ENCODE peak calls at places on chromosomes 6 and 20, in nine cellular contexts. Z, Q, E, D, V, H, I, A and Y are unnamed samples.

GRCh38 chr6:122082370-122082769 is 317.1 kb upstream of the HSF2 start:
- DNase-seq in D (no peak), V (no peak), E (no peak), H (no peak), A (no peak), Z (no peak), Q (no peak), I (no peak), Y (no peak)

GRCh38 chr20:60934724-60935123 is 317.3 kb upstream of the CDH4 start:
- DNase-seq in I (no peak), E (no peak), Z (no peak), V (no peak), A (no peak), Q (no peak), D (no peak), H (no peak), Y (no peak)

GRCh38 chr6:131602913-131603312 is 25.1 kb downstream of the MED23 start:
- DNase-seq in D (no peak), E (no peak), Q (no peak), Z (no peak), H (no peak), I (no peak), V (no peak), A (no peak), Y (no peak)

GRCh38 chr6:144150673-144151009 is 324 bp downstream of the STX11 start:
- DNase-seq in D (peak), V (no peak), I (peak), Q (peak), A (peak), E (no peak), H (peak), Z (no peak), Y (no peak)

GRCh38 chr6:8731874-8732273 is 296.5 kb upstream of the SLC35B3 start:
- DNase-seq in Q (no peak), I (no peak), E (no peak), A (no peak), H (no peak), D (no peak), Z (no peak), V (no peak), Y (no peak)

GRCh38 chr6:154478021-154478651 is 32.3 kb downstream of the CNKSR3 start:
- DNase-seq in H (peak), Q (no peak), Z (no peak), E (no peak), A (no peak), V (no peak), D (no peak), I (no peak), Y (no peak)

GRCh38 chr6:13702809-13703302 is 8.8 kb downstream of the RANBP9 start:
- DNase-seq in I (no peak), Z (no peak), V (no peak), A (no peak), D (no peak), Q (no peak), E (no peak), H (no peak), Y (no peak)

GRCh38 chr6:10463040-10463439 is 48.2 kb upstream of the TFAP2A start:
- DNase-seq in H (no peak), D (no peak), Z (no peak), Q (no peak), A (no peak), E (no peak), I (no peak), V (no peak), Y (no peak)

GRCh38 chr6:10412165-10412947 is 2.5 kb downstream of the TFAP2A start:
- DNase-seq in I (peak), A (no peak), V (no peak), Z (peak), D (no peak), Q (no peak), E (no peak), H (no peak), Y (no peak)

GRCh38 chr20:37223053-37223452 is 38.6 kb downstream of the GHRH start:
- DNase-seq in A (no peak), I (no peak), Z (no peak), V (no peak), E (no peak), D (no peak), Q (no peak), H (no peak), Y (no peak)

GRCh38 chr20:55415567-55416142 is 589.7 kb downstream of the CBLN4 start:
- DNase-seq in D (no peak), A (no peak), Z (no peak), Q (no peak), I (peak), E (no peak), V (no peak), H (no peak), Y (no peak)

GRCh38 chr6:86756623-86757246 is 180.6 kb upstream of the HTR1E start:
- DNase-seq in V (no peak), I (peak), D (no peak), A (no peak), Q (no peak), E (no peak), Z (no peak), H (no peak), Y (no peak)

GRCh38 chr20:37407117-37407566 is 61.2 kb downstream of the SRC start:
- DNase-seq in Z (no peak), H (no peak), D (no peak), I (no peak), Q (no peak), V (no peak), E (no peak), A (no peak), Y (no peak)

GRCh38 chr20:6588296-6588695 is 179.2 kb upstream of the BMP2 start:
- DNase-seq in E (no peak), D (no peak), V (peak), H (peak), Q (no peak), I (no peak), Z (no peak), A (no peak), Y (no peak)

GRCh38 chr6:138231399-138231886 is 13.2 kb upstream of the PBOV1 start:
- DNase-seq in Z (no peak), Q (no peak), V (no peak), E (no peak), I (no peak), D (no peak), A (no peak), H (no peak), Y (no peak)

GRCh38 chr6:62119401-62119800 is 166.6 kb downstream of the KHDRBS2 start:
- DNase-seq in V (no peak), D (no peak), I (no peak), Z (no peak), E (no peak), Q (no peak), H (no peak), A (no peak), Y (no peak)

GRCh38 chr6:150290429-150290828 is 78.4 kb upstream of the IYD start:
- DNase-seq in H (no peak), V (no peak), Q (no peak), I (no peak), E (no peak), D (no peak), Z (no peak), A (no peak), Y (no peak)

GRCh38 chr6:161443868-161444267 is 170.0 kb upstream of the AGPAT4 start:
- DNase-seq in Z (no peak), Q (no peak), E (no peak), V (no peak), I (peak), H (peak), D (no peak), A (peak), Y (no peak)
- H3K27ac ChIP-seq in Z (no peak), Q (no peak), E (no peak), V (no peak), I (no peak), H (no peak), D (no peak), A (no peak), Y (peak)

GRCh38 chr6:149170564-149171452 is 146.7 kb upstream of the TAB2 start:
- DNase-seq in E (no peak), V (peak), Z (no peak), Q (no peak), A (no peak), D (no peak), H (no peak), I (no peak), Y (no peak)
- H3K4me3 ChIP-seq in E (no peak), V (no peak), Z (no peak), Q (no peak), A (no peak), D (no peak), H (no peak), I (no peak), Y (no peak)

DNA sequence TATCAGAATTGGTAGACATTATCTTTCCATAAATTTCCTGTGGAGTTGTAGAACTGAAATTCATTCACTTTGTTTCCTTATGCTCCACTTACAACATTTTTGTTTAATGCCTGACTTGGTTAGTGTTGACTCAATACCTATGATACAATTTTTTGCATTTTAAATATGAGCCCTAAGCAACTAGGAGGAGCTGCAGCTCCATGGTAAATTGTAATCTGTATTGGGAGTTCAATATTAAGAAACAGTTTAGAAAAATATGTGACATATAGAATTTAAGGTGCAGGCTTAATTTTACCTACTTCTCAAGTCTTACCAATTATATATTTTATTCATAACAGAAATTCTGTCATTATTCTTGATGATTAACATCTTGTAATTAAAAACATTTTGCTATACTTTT is 868.3 kb downstream of the EYS start:
- DNase-seq in Q (no peak), Z (no peak), E (no peak), H (no peak), D (no peak), V (no peak), A (no peak), I (no peak), Y (no peak)
- TF ChIP-seq CTCF in Q (no peak), Z (no peak), E (no peak), H (no peak), D (no peak), V (no peak), A (no peak), I (no peak), Y (no peak)

GRCh38 chr6:63353282-63353630 is 33.5 kb upstream of the LGSN start:
- DNase-seq in Z (no peak), A (no peak), Q (no peak), I (no peak), D (no peak), E (no peak), V (no peak), H (no peak), Y (no peak)

GRCh38 chr6:63351995-63352586 is 32.3 kb upstream of the LGSN start:
- DNase-seq in A (no peak), V (no peak), Z (no peak), E (no peak), H (no peak), D (no peak), I (peak), Q (peak), Y (no peak)

GRCh38 chr6:63352587-63353281 is 33.0 kb upstream of the LGSN start:
- DNase-seq in Q (peak), E (no peak), V (peak), A (no peak), Z (no peak), D (no peak), H (peak), I (peak), Y (peak)

GRCh38 chr6:63355632-63356031 is 35.8 kb upstream of the LGSN start:
- DNase-seq in H (no peak), V (no peak), A (no peak), E (no peak), Q (no peak), D (no peak), I (no peak), Z (no peak), Y (no peak)
- H3K27ac ChIP-seq in H (no peak), V (no peak), A (no peak), E (no peak), Q (no peak), D (no peak), I (no peak), Z (no peak), Y (no peak)

GRCh38 chr6:48110436-48111142 is 408 bp downstream of the PTCHD4 start:
- DNase-seq in V (no peak), A (no peak), D (no peak), H (no peak), Z (no peak), I (no peak), Q (no peak), E (no peak), Y (no peak)

GRCh38 chr6:48109902-48110301 is 1.1 kb downstream of the PTCHD4 start:
- DNase-seq in A (no peak), I (no peak), V (no peak), D (no peak), E (no peak), Z (no peak), H (no peak), Q (no peak), Y (no peak)

GRCh38 chr6:48113130-48113529 is 2.1 kb upstream of the PTCHD4 start:
- DNase-seq in H (no peak), I (no peak), V (no peak), D (no peak), A (no peak), Z (no peak), Q (no peak), E (no peak), Y (no peak)

GRCh38 chr6:48111575-48111974 is 578 bp upstream of the PTCHD4 start:
- DNase-seq in V (no peak), I (peak), Z (no peak), H (no peak), D (no peak), Q (no peak), A (no peak), E (no peak), Y (no peak)

DNA sequence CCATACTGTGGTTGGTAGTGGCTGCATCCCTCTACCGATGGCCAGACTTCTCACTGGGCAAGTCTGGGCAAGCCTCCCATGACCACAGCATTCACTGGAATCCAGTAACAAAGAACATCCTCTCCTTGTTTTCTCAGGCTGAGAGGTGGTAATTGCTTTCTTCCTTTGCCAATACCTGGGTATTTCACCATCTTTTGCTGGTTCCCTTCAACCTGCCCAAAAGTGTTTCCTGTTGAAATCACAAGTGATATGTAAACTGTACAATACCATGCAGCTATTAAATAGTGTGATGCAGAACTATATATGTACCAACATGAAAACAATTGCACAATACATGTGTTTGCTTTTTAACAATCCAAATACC is at the start of gene PTCHD4:
- DNase-seq in E (no peak), V (no peak), D (no peak), Q (peak), Z (no peak), A (peak), I (peak), H (no peak), Y (no peak)
- H3K4me3 ChIP-seq in E (peak), V (no peak), D (no peak), Q (peak), Z (peak), A (peak), I (peak), H (no peak), Y (peak)

GRCh38 chr20:23475395-23475794 is 15.5 kb upstream of the CST8 start:
- DNase-seq in Q (no peak), I (no peak), E (no peak), D (no peak), A (no peak), Z (no peak), H (no peak), V (no peak), Y (no peak)

GRCh38 chr20:23482138-23482537 is 8.8 kb upstream of the CST8 start:
- DNase-seq in I (no peak), E (no peak), Q (no peak), A (no peak), D (no peak), Z (no peak), H (no peak), V (no peak), Y (no peak)

GRCh38 chr20:23476015-23476754 is 14.7 kb upstream of the CST8 start:
- DNase-seq in I (no peak), Q (no peak), Z (no peak), A (no peak), V (no peak), H (no peak), D (no peak), E (no peak), Y (no peak)

GRCh38 chr20:23479043-23479442 is 11.9 kb upstream of the CST8 start:
- DNase-seq in D (no peak), I (no peak), Q (no peak), H (no peak), E (no peak), V (no peak), A (no peak), Z (no peak), Y (no peak)

DNA sequence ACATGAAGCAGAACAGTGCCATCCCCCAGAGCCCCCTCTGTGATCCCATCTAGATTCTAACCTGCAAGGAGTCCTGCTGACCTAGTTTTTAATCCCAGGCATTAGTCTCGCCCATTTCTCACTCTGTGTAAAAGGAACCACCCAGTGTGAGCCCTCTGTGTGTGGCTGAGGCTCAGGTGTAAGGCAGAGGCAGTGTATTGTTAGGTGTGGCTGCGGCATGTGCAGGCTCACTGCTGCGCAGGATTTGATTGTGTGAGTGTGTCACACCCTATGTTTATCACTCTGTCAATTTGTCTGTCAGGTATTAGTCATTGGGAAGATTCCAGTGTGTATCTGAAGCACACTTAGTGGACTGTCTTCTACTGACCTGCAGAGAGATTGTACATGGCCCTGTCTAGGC is 13.7 kb upstream of the CST8 start:
- DNase-seq in E (no peak), Z (no peak), H (no peak), Q (no peak), V (no peak), A (no peak), I (no peak), D (no peak), Y (no peak)
- TF ChIP-seq CTCF in E (no peak), Z (no peak), H (no peak), Q (no peak), V (no peak), A (no peak), I (no peak), D (no peak), Y (no peak)

GRCh38 chr20:57442888-57443239 is 51.7 kb downstream of the RBM38 start:
- DNase-seq in I (no peak), A (no peak), E (no peak), Z (no peak), D (no peak), Q (no peak), V (no peak), H (no peak), Y (no peak)

GRCh38 chr20:57444394-57445048 is 53.3 kb downstream of the RBM38 start:
- DNase-seq in E (no peak), H (no peak), Q (no peak), A (no peak), V (no peak), I (no peak), D (no peak), Z (no peak), Y (no peak)

GRCh38 chr20:57442160-57442887 is 51.1 kb downstream of the RBM38 start:
- DNase-seq in E (no peak), V (no peak), Z (no peak), A (no peak), H (no peak), I (no peak), D (no peak), Q (no peak), Y (peak)

GRCh38 chr20:57443866-57444265 is 52.7 kb downstream of the RBM38 start:
- DNase-seq in Z (no peak), E (no peak), D (no peak), A (no peak), I (no peak), V (no peak), Q (no peak), H (no peak), Y (no peak)

DNA sequence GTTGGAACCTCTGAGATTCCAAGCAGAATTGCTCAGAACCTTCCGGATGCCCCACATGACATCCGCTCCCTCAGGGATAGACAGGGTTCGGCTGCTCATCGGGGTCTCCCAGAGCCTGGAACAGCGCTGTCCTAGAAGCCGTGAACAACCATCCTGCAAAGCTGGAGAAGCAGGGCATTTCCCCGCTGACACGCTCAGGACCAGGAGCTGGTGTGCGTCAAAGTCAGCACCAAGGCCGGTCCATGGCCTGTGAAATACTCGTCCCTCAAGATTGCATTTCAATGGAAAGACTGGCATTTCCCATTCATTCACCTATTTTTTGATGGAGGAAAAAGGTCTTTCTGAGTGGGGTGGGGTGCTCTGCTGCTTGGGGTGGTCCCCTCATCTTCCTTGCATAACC is 52.2 kb downstream of the RBM38 start:
- DNase-seq in Z (no peak), E (no peak), I (no peak), V (no peak), H (no peak), A (no peak), D (no peak), Q (no peak), Y (no peak)
- H3K27ac ChIP-seq in Z (peak), E (no peak), I (no peak), V (no peak), H (no peak), A (no peak), D (no peak), Q (no peak), Y (peak)